ENCODE peak calls at places on chromosomes 4 and X, in seven cellular contexts. F is colonic mucosa; O is NCI-H2081; Q is CD8-positive, alpha-beta T cell; N is nephron progenitor cell; I is NCI-H345; G is fibroblast of lung. B is an unnamed sample.

GRCh38 chr4:166435449-166435848 is 562.4 kb downstream of the TLL1 start:
- DNase-seq in I (no peak), O (no peak), F (no peak), G (peak), N (no peak), Q (no peak), B (no peak)

GRCh38 chrX:13254076-13254785 is 65.6 kb downstream of the ATXN3L start:
- DNase-seq in Q (no peak), F (no peak), I (no peak), G (peak), O (no peak), N (no peak), B (no peak)

GRCh38 chr4:7978489-7978888 is 38.8 kb upstream of the AFAP1 start:
- DNase-seq in Q (no peak), I (no peak), N (no peak), G (no peak), F (peak), O (peak), B (no peak)

GRCh38 chr4:183333983-183334382 is 11.8 kb upstream of the CLDN24 start:
- DNase-seq in F (no peak), Q (no peak), O (peak), G (no peak), I (peak), N (no peak), B (no peak)

GRCh38 chr4:38609614-38610013 is 54.4 kb upstream of the KLF3 start:
- DNase-seq in N (no peak), G (no peak), O (no peak), F (peak), Q (no peak), I (no peak), B (no peak)

GRCh38 chrX:147550217-147550616 is 361.5 kb upstream of the FMR1 start:
- DNase-seq in N (peak), O (no peak), I (no peak), G (no peak), F (no peak), Q (no peak), B (no peak)

GRCh38 chr4:123505077-123505456 is 108.5 kb downstream of the SPRY1 start:
- DNase-seq in F (no peak), N (no peak), O (peak), Q (no peak), I (no peak), G (peak), B (no peak)

GRCh38 chr4:166252487-166253402 is 379.7 kb downstream of the TLL1 start:
- DNase-seq in Q (no peak), I (peak), N (peak), F (no peak), O (peak), G (peak), B (peak)

GRCh38 chr4:186770446-186771175 is 47.0 kb upstream of the FAT1 start:
- DNase-seq in N (no peak), Q (no peak), G (peak), F (no peak), O (no peak), I (no peak), B (no peak)

GRCh38 chrX:64975491-64975890 is 759 bp downstream of the ZC4H2 start:
- DNase-seq in O (no peak), G (peak), N (peak), Q (peak), I (no peak), F (peak), B (peak)

GRCh38 chr4:76637704-76638361 is 202.8 kb downstream of the SHROOM3 start:
- DNase-seq in G (no peak), N (no peak), Q (no peak), O (no peak), F (no peak), I (no peak), B (no peak)

B was measured in WTC11.